ENCODE peak calls at places on chromosomes 12 and 14, in ten cellular contexts. R is uterus, A is osteocyte, G is bronchial epithelial cell, V is A549, Y is left lung, P is transverse colon, W is spleen, Z is mesothelial cell of epicardium, D is AG10803. B is an unnamed sample.

GRCh38 chr12:52528641-52529143 is 8.5 kb upstream of the KRT5 start:
- DNase-seq in W (no peak), V (no peak), A (peak), Z (peak), D (no peak), R (no peak), G (no peak), P (no peak), Y (no peak), B (no peak)

GRCh38 chr14:95948608-95949007 is 72.0 kb downstream of the TUNAR start:
- DNase-seq in V (no peak), W (no peak), P (no peak), D (no peak), Z (no peak), G (no peak), R (no peak), A (no peak), Y (no peak), B (no peak)

GRCh38 chr12:65415826-65416225 is 137.3 kb downstream of the MSRB3 start:
- DNase-seq in G (no peak), D (no peak), A (no peak), R (no peak), P (no peak), W (no peak), V (peak), Z (no peak), Y (no peak), B (peak)

GRCh38 chr12:45178771-45179170 is 37.1 kb upstream of the ANO6 start:
- DNase-seq in P (no peak), D (no peak), Z (no peak), V (no peak), R (no peak), A (no peak), Y (no peak), W (no peak), G (no peak), B (no peak)

GRCh38 chr14:31206536-31207286 is 882 bp downstream of the HECTD1 start:
- DNase-seq in R (peak), G (no peak), W (peak), P (peak), V (peak), Z (peak), D (peak), Y (peak), A (peak), B (peak)

GRCh38 chr12:84760091-84760490 is 152.5 kb downstream of the SLC6A15 start:
- DNase-seq in Y (no peak), D (peak), A (no peak), P (no peak), G (no peak), V (no peak), W (no peak), Z (no peak), R (no peak), B (no peak)

GRCh38 chr12:26120561-26121274 is 4.1 kb downstream of the BHLHE41 start:
- DNase-seq in A (no peak), P (no peak), Y (no peak), Z (no peak), V (no peak), G (no peak), R (no peak), D (no peak), W (no peak), B (no peak)

GRCh38 chr12:62817556-62818271 is 117.2 kb downstream of the PPM1H start:
- DNase-seq in Y (no peak), R (no peak), Z (no peak), P (no peak), D (peak), V (no peak), A (no peak), G (peak), W (no peak), B (peak)

GRCh38 chr14:60356921-60357550 is 108.0 kb downstream of the PPM1A start:
- DNase-seq in V (no peak), W (no peak), D (no peak), A (no peak), Z (no peak), P (no peak), Y (no peak), R (no peak), G (no peak), B (no peak)

GRCh38 chr12:89373772-89374572 is 21.7 kb upstream of the DUSP6 start:
- DNase-seq in D (peak), P (no peak), R (no peak), Z (no peak), V (no peak), G (peak), A (no peak), Y (no peak), W (no peak), B (peak)

GRCh38 chr12:58420496-58420895 is 479.1 kb downstream of the ATP23 start:
- DNase-seq in A (no peak), G (peak), P (no peak), V (no peak), W (no peak), Y (no peak), R (no peak), Z (no peak), D (peak), B (peak)

GRCh38 chr14:104940526-104941150 is 16.0 kb downstream of the PLD4 start:
- DNase-seq in V (no peak), Y (no peak), G (no peak), P (no peak), R (peak), A (no peak), D (no peak), W (no peak), Z (no peak), B (no peak)

GRCh38 chr12:108455706-108456105 is 59.4 kb upstream of the FICD start:
- DNase-seq in G (no peak), V (no peak), R (no peak), A (no peak), Y (no peak), D (no peak), P (no peak), W (no peak), Z (no peak), B (no peak)

DNA sequence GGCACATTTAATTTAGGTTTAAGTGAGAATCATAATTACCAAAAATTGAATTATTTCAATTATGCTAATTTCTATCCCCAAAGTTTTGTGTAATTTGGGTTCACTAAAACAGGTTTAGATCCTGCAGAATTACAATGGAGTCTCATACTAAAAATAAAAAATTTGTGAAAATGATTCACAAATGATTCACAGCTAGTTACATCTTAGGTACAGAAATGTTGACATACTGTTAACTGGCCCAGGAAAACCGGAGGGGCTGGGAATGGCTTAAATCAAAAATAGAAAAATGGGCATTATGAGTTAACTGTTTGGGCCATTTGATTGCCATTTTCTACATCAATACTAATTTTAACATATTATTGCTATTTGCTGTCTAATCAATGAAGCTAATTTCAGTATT is 76.1 kb downstream of the RMST start:
- DNase-seq in W (no peak), D (no peak), R (no peak), V (no peak), P (no peak), A (no peak), Z (no peak), G (peak), Y (no peak), B (no peak)
- TF ChIP-seq CTCF in W (no peak), D (no peak), R (no peak), V (no peak), P (no peak), A (no peak), Z (no peak), G (no peak), Y (no peak), B (no peak)

GRCh38 chr12:30691122-30691879 is 4.4 kb downstream of the IPO8 start:
- DNase-seq in Y (no peak), Z (no peak), W (no peak), D (peak), P (no peak), G (peak), V (peak), A (no peak), R (no peak), B (peak)
- TF ChIP-seq CTCF in Y (no peak), Z (no peak), W (no peak), D (peak), P (no peak), G (peak), V (no peak), A (no peak), R (no peak), B (no peak)

GRCh38 chr12:131885543-131886057 is 8.8 kb upstream of the ULK1 start:
- DNase-seq in Y (no peak), W (no peak), Z (no peak), A (no peak), R (no peak), G (no peak), P (no peak), V (no peak), D (no peak), B (no peak)

GRCh38 chr12:131883521-131883900 is 10.9 kb upstream of the ULK1 start:
- DNase-seq in D (no peak), Z (no peak), W (no peak), A (no peak), P (no peak), R (no peak), Y (no peak), V (no peak), G (no peak), B (no peak)

DNA sequence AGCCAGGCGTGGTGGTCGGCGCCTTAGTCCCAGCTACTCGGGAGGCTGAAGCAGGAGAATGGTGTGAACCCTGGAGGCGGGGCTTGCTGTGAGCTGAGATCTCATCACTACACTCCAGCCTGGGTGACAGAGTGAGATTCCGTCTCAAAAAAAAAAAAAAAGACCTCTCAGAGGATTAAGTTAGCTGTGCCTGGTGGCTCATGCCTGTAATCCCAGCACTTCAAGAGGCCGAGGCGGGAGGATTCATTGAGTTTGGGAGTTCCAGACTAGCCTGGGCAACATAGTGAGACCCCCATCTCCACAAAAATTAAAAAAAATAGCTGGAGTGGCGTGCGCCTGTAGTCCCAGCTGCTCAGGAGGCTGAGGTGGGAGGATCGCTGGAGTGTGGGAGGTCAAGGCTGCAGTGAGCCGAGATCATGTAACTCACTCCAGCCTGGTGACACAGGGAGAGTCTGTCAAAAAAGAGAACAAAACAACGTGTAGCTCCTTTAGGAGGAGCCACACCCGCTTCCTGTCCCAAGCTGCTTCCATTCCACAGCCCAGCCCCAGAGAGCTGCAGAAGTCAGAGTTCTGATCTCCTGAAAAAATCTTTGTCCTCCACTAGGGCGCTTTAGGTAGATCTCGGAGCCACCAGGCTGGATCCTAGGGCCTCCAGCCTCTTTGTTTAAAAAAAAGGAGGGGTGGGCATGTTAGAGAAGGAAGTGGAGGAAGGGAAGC is 11.5 kb upstream of the ULK1 start:
- DNase-seq in A (no peak), D (no peak), Z (no peak), G (no peak), W (no peak), Y (no peak), V (peak), P (no peak), R (no peak), B (no peak)
- TF ChIP-seq CTCF in A (peak), D (no peak), Z (no peak), G (no peak), W (no peak), Y (no peak), V (no peak), P (no peak), R (no peak), B (no peak)

DNA sequence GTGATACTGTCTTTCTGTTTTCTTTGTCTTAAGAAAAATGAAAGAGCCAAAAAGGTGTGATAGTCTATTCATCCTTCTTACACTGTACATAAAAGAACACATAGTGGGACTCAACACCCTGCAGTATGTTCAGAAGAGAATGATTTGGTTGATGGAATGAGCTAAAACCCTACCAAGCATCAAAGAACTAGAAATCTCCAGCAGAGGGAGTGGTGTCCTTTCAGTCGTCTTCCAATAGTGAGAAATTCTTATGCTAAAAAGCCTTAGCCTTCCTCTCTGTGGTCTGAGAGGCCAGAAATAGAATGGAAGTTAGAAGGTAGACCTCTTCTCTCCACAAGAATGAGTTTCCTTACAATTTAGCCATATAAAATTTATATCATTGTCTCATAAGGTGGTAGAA is 393.4 kb upstream of the SEL1L start:
- DNase-seq in D (no peak), R (no peak), W (no peak), Z (no peak), G (peak), Y (no peak), A (no peak), P (no peak), V (no peak), B (peak)
- TF ChIP-seq CTCF in D (no peak), R (no peak), W (no peak), Z (no peak), G (no peak), Y (no peak), A (no peak), P (no peak), V (no peak), B (no peak)

DNA sequence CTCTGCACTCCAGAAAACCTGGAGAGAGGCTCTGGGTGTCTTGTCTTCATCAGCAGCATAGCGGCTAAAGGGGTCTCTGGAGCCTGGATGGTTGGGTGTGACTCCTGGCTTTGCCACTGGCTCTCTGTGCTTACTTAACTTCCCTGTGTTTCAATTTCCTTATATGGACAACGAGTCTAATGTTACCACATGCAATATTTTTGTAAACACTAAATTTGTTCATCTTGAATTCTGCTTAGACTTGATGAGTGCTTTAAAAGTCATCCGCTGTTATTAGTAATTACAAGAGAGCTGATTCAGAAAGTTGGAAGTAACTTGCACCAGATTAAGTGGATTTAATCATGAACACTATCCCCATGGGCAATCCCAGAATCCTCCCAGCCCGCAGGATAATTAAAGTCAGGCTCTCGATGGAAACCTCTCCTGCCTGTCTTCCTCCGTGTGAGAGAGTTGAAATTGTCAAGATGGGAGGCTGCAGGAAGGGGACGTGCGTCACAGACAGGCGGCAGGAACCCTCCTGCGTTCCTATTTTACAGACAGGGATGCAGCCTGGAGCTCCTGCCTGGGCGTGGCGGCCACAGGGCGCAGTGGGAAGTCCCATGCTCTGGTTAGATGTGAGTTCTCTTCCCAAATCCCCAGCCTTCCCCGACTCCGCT is 201.3 kb downstream of the TTC8 start:
- DNase-seq in A (no peak), Z (no peak), R (peak), W (no peak), V (no peak), G (no peak), Y (peak), D (peak), P (no peak), B (no peak)
- TF ChIP-seq CTCF in A (no peak), Z (no peak), R (no peak), W (no peak), V (no peak), G (no peak), Y (no peak), D (no peak), P (no peak), B (no peak)

DNA sequence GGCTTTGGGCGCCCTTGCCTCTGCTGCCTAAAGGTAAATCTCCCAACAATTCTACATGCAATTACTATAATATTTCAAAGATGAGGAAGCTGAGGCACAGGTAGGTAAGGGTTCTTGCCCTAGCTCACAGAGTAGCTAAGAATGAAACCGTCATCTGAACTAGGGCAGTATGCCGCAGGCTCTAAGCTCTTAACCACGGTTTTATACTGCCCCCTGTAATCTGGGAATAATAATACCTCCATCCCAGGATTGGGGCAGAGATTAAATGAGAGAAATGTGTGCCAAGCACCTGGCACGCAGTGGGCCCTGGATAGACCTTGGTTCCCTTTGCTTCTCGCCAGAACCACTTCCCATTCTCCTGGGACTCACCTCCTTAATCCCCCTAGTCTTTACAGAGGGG is 1.5 kb upstream of the HRK start:
- DNase-seq in P (no peak), G (peak), Z (no peak), W (peak), Y (no peak), R (no peak), A (no peak), V (peak), D (peak), B (peak)
- TF ChIP-seq CTCF in P (no peak), G (no peak), Z (no peak), W (no peak), Y (no peak), R (peak), A (peak), V (peak), D (peak), B (no peak)

B was measured in MCF 10A.